ENCODE peak calls at places on chromosomes 3 and 15, in seven cellular contexts. R is left ventricle myocardium inferior, X is uterus, E is foreskin fibroblast, Z is suprapubic skin, S is bronchial epithelial cell, P is AG10803. K is an unnamed sample.

GRCh38 chr15:35107122-35107521 is 22.0 kb upstream of the NANOGP8 start:
- DNase-seq in X (no peak), E (peak; percentile 30), P (peak; percentile 15), R (no peak), S (peak; percentile 29), Z (no peak), K (no peak)

GRCh38 chr3:154758109-154758868 is 321.8 kb upstream of the MME start:
- DNase-seq in P (peak; percentile 62), Z (no peak), X (no peak), S (peak; percentile 43), E (peak; percentile 64), R (no peak), K (no peak)

GRCh38 chr3:94101860-94102259 is 39.0 kb downstream of the NSUN3 start:
- DNase-seq in X (no peak), E (peak; percentile 10), Z (no peak), R (no peak), P (peak; percentile 3), S (peak; percentile 44), K (no peak)

GRCh38 chr3:107962946-107963345 is 127.9 kb downstream of the CD47 start:
- DNase-seq in S (peak; percentile 84), R (no peak), P (peak; percentile 44), Z (no peak), X (no peak), E (peak; percentile 75), K (no peak)

GRCh38 chr3:193863657-193864323 is 270.8 kb downstream of the OPA1 start:
- DNase-seq in E (no peak), X (no peak), P (no peak), S (no peak), R (peak; percentile 61), Z (no peak), K (no peak)

GRCh38 chr3:146493221-146493620 is 23.9 kb upstream of the PLSCR2 start:
- DNase-seq in X (no peak), P (no peak), Z (no peak), R (no peak), S (peak; percentile 37), E (peak; percentile 65), K (no peak)

GRCh38 chr15:39666671-39667070 is 85.8 kb downstream of the THBS1 start:
- DNase-seq in X (no peak), P (peak; percentile 83), E (peak; percentile 45), R (no peak), Z (no peak), S (no peak), K (no peak)

GRCh38 chr15:36905908-36906307 is 194.4 kb downstream of the MEIS2 start:
- DNase-seq in X (no peak), R (no peak), Z (no peak), E (peak; percentile 47), P (peak; percentile 92), S (peak; percentile 33), K (no peak)

GRCh38 chr3:133477497-133477896 is 77.6 kb downstream of the BFSP2 start:
- DNase-seq in X (no peak), P (no peak), S (no peak), E (no peak), Z (no peak), R (no peak), K (no peak)

GRCh38 chr15:69413822-69414701 is at the start of gene KIF23:
- DNase-seq in Z (peak; percentile 92), S (peak; percentile 90), E (peak; percentile 97), P (peak; percentile 95), X (peak; percentile 88), R (peak; percentile 88), K (peak; percentile 95)

GRCh38 chr3:27194494-27194893 is 174.7 kb downstream of the NEK10 start:
- DNase-seq in X (no peak), R (no peak), E (no peak), S (no peak), Z (no peak), P (no peak), K (no peak)

GRCh38 chr3:4633078-4634004 is 140.2 kb downstream of the ITPR1 start:
- DNase-seq in S (peak; percentile 72), E (peak; percentile 73), R (no peak), P (peak; percentile 66), Z (no peak), X (no peak), K (no peak)

GRCh38 chr15:66843581-66843980 is 141.5 kb downstream of the SMAD6 start:
- DNase-seq in S (no peak), Z (no peak), P (no peak), R (no peak), E (no peak), X (no peak), K (peak; percentile 3)

GRCh38 chr3:12148183-12148940 is 10.3 kb downstream of the TIMP4 start:
- DNase-seq in E (peak; percentile 94), R (peak; percentile 49), S (no peak), Z (no peak), P (peak; percentile 19), X (no peak), K (no peak)

GRCh38 chr15:48642795-48643194 is 2.7 kb downstream of the FBN1 start:
- DNase-seq in Z (no peak), E (no peak), R (no peak), P (peak; percentile 58), X (no peak), S (no peak), K (no peak)

DNA sequence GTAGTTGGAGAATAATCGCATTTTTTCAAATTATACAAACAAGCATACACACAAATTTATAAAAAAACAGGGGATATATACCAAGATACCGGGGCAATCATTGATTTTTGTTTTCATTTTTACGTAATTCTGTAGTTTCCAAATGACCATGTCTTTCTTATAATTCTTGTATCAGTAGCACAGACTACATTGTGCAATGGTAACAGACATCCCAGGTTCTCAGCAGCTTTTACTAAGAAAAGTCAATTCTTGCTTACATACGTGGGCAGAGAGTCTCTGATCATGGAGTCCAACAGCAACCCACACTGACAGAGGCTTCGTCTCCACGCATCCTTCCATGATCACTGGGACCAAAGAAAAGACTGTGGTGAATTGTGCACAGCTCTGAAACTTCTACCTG is 441.3 kb downstream of the TBL1XR1 start:
- DNase-seq in Z (no peak), R (no peak), S (no peak), X (no peak), P (no peak), E (no peak), K (no peak)
- TF ChIP-seq CTCF in Z (no peak), R (no peak), S (no peak), X (no peak), P (no peak), E (no peak), K (no peak)

GRCh38 chr3:139534444-139534812 is 5.1 kb downstream of the RBP1 start:
- DNase-seq in X (peak; percentile 61), Z (no peak), E (peak; percentile 69), S (peak; percentile 93), P (peak; percentile 69), R (no peak), K (no peak)

GRCh38 chr3:139532996-139533395 is 6.5 kb downstream of the RBP1 start:
- DNase-seq in R (no peak), S (no peak), X (no peak), Z (no peak), E (no peak), P (no peak), K (no peak)

GRCh38 chr3:139530717-139531116 is 8.8 kb downstream of the RBP1 start:
- DNase-seq in S (no peak), Z (no peak), R (no peak), X (no peak), P (no peak), E (no peak), K (no peak)

GRCh38 chr3:139534992-139535879 is 4.3 kb downstream of the RBP1 start:
- DNase-seq in R (peak; percentile 80), X (peak; percentile 83), E (peak; percentile 9), P (peak; percentile 11), S (peak; percentile 46), Z (no peak), K (no peak)

DNA sequence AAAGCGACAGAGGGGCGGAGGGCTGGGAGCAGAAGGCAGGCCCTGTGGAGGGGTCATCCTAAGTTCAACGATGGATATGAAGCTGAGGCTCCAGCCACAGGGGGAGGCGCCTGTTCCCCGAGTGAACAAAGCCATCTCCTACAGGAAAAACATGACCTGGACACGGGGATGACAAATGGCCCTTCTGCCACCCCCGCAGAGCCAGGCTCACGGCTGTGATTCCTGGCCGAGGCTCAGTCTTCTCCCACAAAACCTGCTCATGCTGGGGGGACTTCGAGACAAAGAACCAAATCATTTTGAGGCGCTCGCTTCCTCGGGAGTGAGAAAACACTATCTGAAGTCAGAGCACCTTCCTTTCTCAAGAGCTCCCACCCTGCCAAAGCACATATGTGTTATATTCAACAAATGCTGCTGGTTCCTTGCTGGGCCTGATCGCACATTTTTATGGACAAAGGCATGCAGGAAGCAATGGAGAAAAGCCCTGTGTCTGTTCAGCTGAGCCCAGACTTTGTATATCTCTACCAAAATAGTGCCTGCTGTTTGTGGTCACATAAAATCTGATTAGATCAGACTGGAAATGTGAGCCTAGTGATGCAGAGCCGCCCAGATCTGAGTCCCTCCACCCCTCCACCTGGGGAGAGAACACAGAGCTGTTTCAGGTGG is 5.6 kb downstream of the RBP1 start:
- DNase-seq in S (peak; percentile 17), R (peak; percentile 35), P (peak; percentile 9), X (peak; percentile 54), E (peak; percentile 9), Z (no peak), K (no peak)
- H3K4me3 ChIP-seq in S (no peak overlapping the region), R (no peak overlapping the region), P (no peak overlapping the region), X (no peak overlapping the region), E (no peak overlapping the region), Z (no peak overlapping the region), K (no peak overlapping the region)

DNA sequence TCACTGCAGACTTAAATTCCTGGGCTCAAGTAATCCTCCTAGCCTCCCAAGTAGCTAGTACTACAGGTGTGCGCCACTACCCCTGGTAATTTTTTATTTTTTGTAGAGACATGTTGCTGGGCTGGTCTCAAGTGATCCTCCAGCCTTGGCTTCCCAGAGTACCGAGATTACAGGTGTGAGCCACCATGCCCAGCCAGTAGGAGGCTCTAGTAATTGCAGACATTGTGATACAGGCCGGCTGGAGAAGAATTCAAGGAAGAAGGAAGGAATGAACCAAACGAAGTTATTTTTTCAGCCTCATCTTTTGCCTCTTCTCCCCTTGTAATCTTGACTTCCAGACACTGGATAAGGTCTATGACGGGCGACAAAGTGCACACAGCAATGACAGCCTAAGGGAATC is 3.2 kb upstream of the PPP4R2 start:
- DNase-seq in R (no peak), Z (no peak), P (no peak), X (no peak), E (no peak), S (no peak), K (no peak)
- TF ChIP-seq CTCF in R (no peak), Z (no peak), P (no peak), X (no peak), E (no peak), S (no peak), K (no peak)

GRCh38 chr3:196697270-196697669 is 14.8 kb downstream of the CEP19 start:
- DNase-seq in E (no peak), R (no peak), S (no peak), Z (no peak), X (no peak), P (no peak), K (no peak)

GRCh38 chr3:196699749-196700148 is 12.3 kb downstream of the CEP19 start:
- DNase-seq in X (no peak), R (no peak), P (no peak), S (no peak), E (no peak), Z (no peak), K (no peak)

GRCh38 chr3:196695849-196696226 is 16.2 kb downstream of the CEP19 start:
- DNase-seq in X (no peak), Z (no peak), S (no peak), P (no peak), R (no peak), E (no peak), K (no peak)

GRCh38 chr3:196694202-196694638 is 17.8 kb downstream of the CEP19 start:
- DNase-seq in S (peak; percentile 10), Z (no peak), R (no peak), E (peak; percentile 45), P (no peak), X (no peak), K (no peak)

GRCh38 chr3:196694941-196695848 is 16.9 kb downstream of the CEP19 start:
- DNase-seq in R (no peak), Z (no peak), S (no peak), X (no peak), E (no peak), P (no peak), K (no peak)
- H3K4me3 ChIP-seq in R (no peak overlapping the region), Z (no peak overlapping the region), S (no peak overlapping the region), X (no peak overlapping the region), E (no peak overlapping the region), P (no peak overlapping the region), K (no peak overlapping the region)